ENCODE peak calls at places on chromosome 13, in eight cellular contexts. G, M, E, Z, D, I, K and L are unnamed samples.

GRCh38 chr13:91576590-91576989 is 178.2 kb downstream of the GPC5 start:
- DNase-seq in I (peak), Z (no peak), M (no peak), G (no peak), D (peak), K (no peak), E (no peak), L (no peak)

GRCh38 chr13:67763316-67763715 is 533.2 kb upstream of the PCDH9 start:
- DNase-seq in G (no peak), E (no peak), K (no peak), M (no peak), Z (no peak), I (no peak), D (peak), L (no peak)

GRCh38 chr13:52809310-52809769 is 39.1 kb downstream of the PCDH8 start:
- DNase-seq in M (peak), D (peak), Z (no peak), K (peak), I (peak), G (no peak), E (no peak), L (peak)

GRCh38 chr13:40061466-40062450 is 406.3 kb downstream of the COG6 start:
- DNase-seq in K (no peak), E (no peak), I (no peak), Z (no peak), G (no peak), M (peak), D (no peak), L (no peak)

GRCh38 chr13:41455725-41456419 is 1.5 kb upstream of the RGCC start:
- DNase-seq in K (no peak), I (peak), Z (no peak), M (no peak), E (no peak), D (peak), G (no peak), L (no peak)

GRCh38 chr13:99800004-99800403 is 171.6 kb downstream of the ZIC5 start:
- DNase-seq in M (no peak), G (no peak), K (no peak), D (peak), I (no peak), E (no peak), Z (no peak), L (no peak)

GRCh38 chr13:38381840-38382239 is 32.2 kb downstream of the UFM1 start:
- DNase-seq in I (no peak), M (no peak), Z (no peak), D (no peak), E (no peak), K (peak), G (no peak), L (no peak)

GRCh38 chr13:67023088-67023893 is 206.8 kb downstream of the PCDH9 start:
- DNase-seq in M (peak), E (peak), K (no peak), Z (no peak), I (no peak), G (no peak), D (peak), L (no peak)

GRCh38 chr13:103133551-103133950 is 67.3 kb upstream of the SLC10A2 start:
- DNase-seq in K (no peak), Z (no peak), D (no peak), G (no peak), M (no peak), E (no peak), I (no peak), L (no peak)

GRCh38 chr13:50396001-50396400 is 380.8 kb downstream of the KCNRG start:
- DNase-seq in G (no peak), D (no peak), E (no peak), Z (no peak), K (no peak), I (no peak), M (no peak), L (no peak)

GRCh38 chr13:98413796-98414195 is 163.1 kb downstream of the STK24 start:
- DNase-seq in G (no peak), I (no peak), D (peak), E (no peak), Z (no peak), M (no peak), K (no peak), L (no peak)

GRCh38 chr13:66339214-66339613 is 890.9 kb downstream of the PCDH9 start:
- DNase-seq in I (no peak), Z (no peak), M (no peak), K (no peak), E (no peak), D (no peak), G (no peak), L (no peak)

GRCh38 chr13:97468331-97468730 is 34.4 kb downstream of the RAP2A start:
- DNase-seq in G (no peak), E (no peak), Z (no peak), K (no peak), I (no peak), D (no peak), M (peak), L (no peak)

GRCh38 chr13:20301391-20302071 is 69.4 kb upstream of the GJB6 start:
- DNase-seq in I (peak), Z (no peak), G (no peak), M (no peak), K (peak), E (no peak), D (peak), L (no peak)

GRCh38 chr13:60148918-60149317 is 14.8 kb downstream of the DIAPH3 start:
- DNase-seq in K (no peak), I (no peak), G (no peak), E (no peak), Z (no peak), D (no peak), M (peak), L (no peak)

GRCh38 chr13:24716011-24716410 is 35.8 kb downstream of the ATP12A start:
- DNase-seq in D (peak), M (no peak), K (no peak), E (no peak), Z (no peak), G (no peak), I (peak), L (no peak)

GRCh38 chr13:41496420-41497234 is 39.3 kb downstream of the RGCC start:
- DNase-seq in G (no peak), K (no peak), I (no peak), M (peak), D (no peak), E (peak), Z (no peak), L (no peak)

GRCh38 chr13:85347251-85347650 is 452.0 kb downstream of the SLITRK6 start:
- DNase-seq in Z (no peak), K (no peak), D (no peak), E (peak), I (no peak), G (no peak), M (no peak), L (no peak)

GRCh38 chr13:53237696-53238095 is 209.1 kb downstream of the OLFM4 start:
- DNase-seq in D (no peak), Z (no peak), I (peak), M (no peak), G (no peak), K (no peak), E (no peak), L (no peak)

GRCh38 chr13:50081106-50081898 is 66.1 kb downstream of the KCNRG start:
- DNase-seq in M (no peak), E (no peak), D (peak), G (no peak), K (peak), I (peak), Z (peak), L (peak)

GRCh38 chr13:37534181-37534580 is 64.4 kb downstream of the POSTN start:
- DNase-seq in K (no peak), G (no peak), D (no peak), I (no peak), Z (no peak), E (no peak), M (peak), L (no peak)

GRCh38 chr13:93227280-93227905 is 786 bp downstream of the GPC6 start:
- DNase-seq in E (no peak), M (peak), Z (no peak), K (no peak), D (peak), I (peak), G (no peak), L (peak)

GRCh38 chr13:45925151-45925550 is 73.6 kb upstream of the SIAH3 start:
- DNase-seq in I (no peak), D (peak), M (peak), G (no peak), E (no peak), Z (no peak), K (no peak), L (no peak)

DNA sequence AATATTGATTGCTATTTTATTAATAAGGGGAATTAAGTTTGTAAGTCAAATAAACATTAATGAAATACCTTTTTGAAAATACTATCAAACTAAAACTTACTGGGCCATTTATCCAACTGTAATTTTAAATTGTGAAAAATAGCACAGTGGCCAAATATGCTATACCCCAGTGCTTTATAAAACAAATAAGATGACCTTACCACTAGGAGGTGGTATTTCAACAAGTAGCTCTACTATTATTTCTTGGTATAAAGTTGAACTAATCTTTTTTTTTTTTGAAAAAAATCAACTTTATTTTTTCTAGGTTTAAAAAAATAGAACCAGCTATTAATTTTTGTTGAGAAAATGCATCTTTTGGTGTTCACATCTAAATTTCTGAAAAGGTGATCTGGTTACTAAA is 14.7 kb downstream of the LACC1 start:
- DNase-seq in I (no peak), M (no peak), D (peak), E (no peak), K (no peak), G (no peak), Z (no peak), L (no peak)
- TF ChIP-seq CTCF in I (peak), M (no peak), D (peak), E (peak), K (no peak), G (no peak), Z (no peak), L (peak)

GRCh38 chr13:26048745-26049144 is 3.1 kb downstream of the SHISA2 start:
- DNase-seq in Z (no peak), K (no peak), I (no peak), D (no peak), M (no peak), E (no peak), G (no peak), L (no peak)

GRCh38 chr13:26053418-26053980 is 1.7 kb upstream of the SHISA2 start:
- DNase-seq in Z (no peak), D (no peak), M (no peak), K (no peak), G (no peak), E (no peak), I (no peak), L (no peak)

GRCh38 chr13:26050568-26051230 is 1.1 kb downstream of the SHISA2 start:
- DNase-seq in I (peak), E (no peak), K (no peak), Z (no peak), M (no peak), D (peak), G (no peak), L (no peak)

GRCh38 chr13:26052136-26052736 is 420 bp upstream of the SHISA2 start:
- DNase-seq in E (no peak), G (no peak), I (no peak), Z (no peak), D (peak), M (no peak), K (no peak), L (no peak)

GRCh38 chr13:26051231-26052135 is at the start of gene SHISA2:
- DNase-seq in Z (no peak), M (peak), K (no peak), D (peak), G (no peak), I (peak), E (no peak), L (no peak)
- H3K4me3 ChIP-seq in Z (no peak), M (peak), K (peak), D (peak), G (no peak), I (peak), E (peak), L (no peak)

GRCh38 chr13:95698047-95698749 is 21.3 kb downstream of the DNAJC3 start:
- DNase-seq in G (no peak), M (peak), K (no peak), D (peak), Z (no peak), I (no peak), E (no peak), L (no peak)
- TF ChIP-seq CTCF in G (peak), M (peak), K (peak), D (peak), Z (no peak), I (peak), E (peak), L (no peak)

DNA sequence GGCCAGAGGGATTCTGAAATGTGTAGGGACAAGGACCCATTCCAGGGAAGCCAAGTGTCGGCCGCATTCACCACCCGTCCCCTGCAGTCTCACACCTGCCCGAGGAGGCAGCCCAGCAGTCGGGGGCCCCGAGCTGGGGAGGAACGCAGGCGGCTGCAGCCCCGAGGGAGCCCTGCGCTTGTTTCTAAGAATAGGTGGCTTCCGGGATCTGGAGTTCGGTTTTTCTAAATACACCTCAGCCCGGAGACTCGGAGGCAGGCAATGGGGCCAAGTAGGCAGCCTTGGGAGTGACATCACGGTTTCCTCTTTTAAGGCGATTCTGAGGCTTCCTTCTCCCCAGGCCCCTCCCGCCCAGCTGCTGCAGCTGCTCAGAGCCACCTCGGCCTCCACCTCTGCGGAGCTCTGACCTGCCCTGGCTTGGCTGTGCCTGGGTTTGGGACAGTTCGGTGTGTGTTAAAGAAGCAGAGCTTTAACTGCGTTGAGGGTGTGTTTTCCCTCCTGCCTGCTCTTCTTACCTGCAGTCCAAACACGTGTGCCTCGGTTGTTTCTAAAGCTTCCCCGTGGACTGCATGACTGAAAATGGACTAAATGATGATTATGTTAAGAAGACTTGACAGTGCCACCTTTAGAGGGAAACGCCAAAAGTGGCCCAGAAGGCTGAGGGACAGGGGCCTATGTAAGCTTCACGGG is 80.5 kb downstream of the COL4A2 start:
- DNase-seq in Z (peak), E (no peak), M (peak), G (no peak), K (peak), I (peak), D (peak), L (peak)
- H3K4me3 ChIP-seq in Z (peak), E (no peak), M (no peak), G (no peak), K (peak), I (no peak), D (no peak), L (no peak)

GRCh38 chr13:83150616-83151307 is 731.5 kb downstream of the SLITRK1 start:
- DNase-seq in G (no peak), E (peak), K (no peak), I (no peak), Z (no peak), D (peak), M (no peak), L (no peak)
- TF ChIP-seq CTCF in G (no peak), E (peak), K (no peak), I (peak), Z (no peak), D (no peak), M (no peak), L (no peak)

DNA sequence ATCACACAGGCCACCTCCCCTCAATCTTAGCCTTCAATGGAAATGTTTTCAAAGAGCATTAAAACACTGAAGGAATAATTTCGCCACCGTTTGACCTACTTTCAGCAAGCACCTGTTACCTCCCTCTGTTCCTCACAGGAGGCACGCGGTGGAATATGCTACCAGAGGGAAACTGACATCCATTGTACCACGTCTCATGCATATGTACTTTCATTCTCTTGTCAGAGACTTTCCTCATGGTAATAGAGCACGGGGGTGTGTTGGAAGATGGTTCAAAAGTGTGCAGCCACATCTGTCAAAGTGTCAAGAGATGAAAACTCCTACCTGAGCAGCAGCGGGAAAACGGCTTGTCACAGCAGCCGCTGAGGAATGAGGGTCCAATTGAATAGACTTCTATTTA is 143.4 kb downstream of the NALCN start:
- DNase-seq in M (no peak), K (no peak), I (no peak), Z (no peak), G (no peak), D (no peak), E (no peak), L (no peak)
- H3K4me3 ChIP-seq in M (no peak), K (no peak), I (no peak), Z (no peak), G (no peak), D (no peak), E (no peak), L (no peak)

GRCh38 chr13:90365130-90365529 is 982.4 kb upstream of the MIR17HG start:
- DNase-seq in K (no peak), I (no peak), G (no peak), E (no peak), Z (no peak), D (no peak), M (peak), L (no peak)
- TF ChIP-seq CTCF in K (peak), I (peak), G (no peak), E (peak), Z (no peak), D (no peak), M (peak), L (no peak)

DNA sequence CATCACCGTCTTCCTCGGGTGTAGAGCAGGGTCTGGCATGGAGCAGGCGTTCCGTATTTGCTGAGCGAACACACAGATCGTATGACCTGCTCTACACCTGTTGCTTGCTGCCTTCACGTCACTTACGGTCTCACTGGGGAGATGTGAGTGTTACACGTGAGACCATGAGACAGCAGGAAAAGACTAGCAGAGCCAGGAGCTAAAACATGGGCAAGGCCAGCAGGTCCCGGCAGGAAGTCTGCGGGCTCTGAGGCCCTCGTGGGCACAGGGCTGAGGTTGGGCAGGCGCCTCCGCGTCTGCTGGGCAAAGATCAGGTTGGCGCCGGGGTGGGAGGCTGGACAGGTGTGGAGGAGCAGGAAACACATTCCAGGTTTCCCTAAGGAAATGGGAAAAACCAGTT is 19.7 kb upstream of the GTF3A start:
- DNase-seq in M (no peak), D (no peak), E (no peak), I (no peak), Z (no peak), K (no peak), G (no peak), L (no peak)
- H3K4me3 ChIP-seq in M (no peak), D (no peak), E (no peak), I (no peak), Z (no peak), K (no peak), G (no peak), L (no peak)

GRCh38 chr13:31827707-31828106 is 88.4 kb downstream of the RXFP2 start:
- DNase-seq in D (no peak), M (no peak), K (no peak), G (no peak), I (peak), Z (no peak), E (no peak), L (no peak)

DNA sequence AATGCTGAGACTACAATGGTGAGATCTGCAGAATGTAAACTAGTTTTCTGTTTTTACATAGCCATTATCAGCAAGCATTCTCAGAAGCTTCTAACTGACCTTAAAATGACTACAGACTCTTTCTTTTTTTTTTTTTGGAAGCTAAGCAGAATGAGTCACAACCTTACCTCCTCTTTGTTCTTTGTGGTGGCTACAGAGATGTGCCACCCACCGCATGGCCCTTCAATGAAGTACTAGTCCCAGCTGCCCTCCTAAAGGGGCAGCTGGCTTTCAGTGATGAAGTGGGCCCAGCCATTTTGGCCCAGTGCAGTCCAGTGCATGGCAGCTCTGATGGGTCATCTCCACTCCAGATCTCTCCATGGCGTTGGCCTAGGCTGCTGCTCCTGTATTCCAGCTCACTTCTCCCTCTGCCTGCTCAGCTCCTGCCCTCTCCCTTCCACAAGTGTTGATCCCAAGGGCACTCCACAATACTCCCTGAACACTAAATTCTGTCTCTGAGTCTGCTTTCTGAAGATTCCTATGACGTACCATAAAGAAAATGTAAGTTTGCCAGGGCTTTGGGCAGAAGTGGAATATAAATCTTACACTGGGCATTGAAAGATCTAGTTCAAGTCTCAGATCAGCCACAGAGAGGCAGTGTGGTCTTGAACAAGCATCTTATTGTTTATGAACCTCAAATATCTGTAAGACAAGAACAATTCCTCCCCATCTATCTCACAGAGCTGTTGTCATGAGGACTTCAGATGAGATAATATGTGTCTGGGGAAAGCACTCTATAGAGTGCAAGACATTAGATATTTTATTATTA is 85.6 kb downstream of the RXFP2 start:
- DNase-seq in G (no peak), I (peak), D (no peak), Z (no peak), E (no peak), K (peak), M (peak), L (peak)
- TF ChIP-seq CTCF in G (peak), I (peak), D (peak), Z (peak), E (peak), K (peak), M (peak), L (peak)

DNA sequence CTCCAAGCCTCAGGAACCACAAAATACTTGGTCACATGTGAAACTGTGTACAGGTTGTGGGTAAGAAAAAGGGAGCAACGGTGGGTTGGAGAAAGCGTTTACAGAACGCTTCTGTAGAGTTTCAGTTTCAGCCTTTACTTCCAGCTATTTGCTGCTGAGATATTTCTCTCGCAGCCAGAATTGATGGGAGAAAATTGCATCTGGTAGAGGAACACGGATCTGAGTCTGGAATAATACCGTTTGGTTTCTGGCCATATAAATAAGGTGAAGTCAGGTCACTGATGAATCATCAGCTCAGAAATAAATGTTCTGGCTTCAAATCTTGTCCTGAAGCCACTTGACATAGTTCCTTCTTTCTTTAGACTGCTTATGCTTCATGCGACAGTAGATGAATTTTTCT is 20.3 kb upstream of the RFC3 start:
- DNase-seq in I (no peak), D (no peak), E (no peak), G (no peak), K (no peak), M (peak), Z (no peak), L (no peak)
- H3K4me3 ChIP-seq in I (no peak), D (no peak), E (peak), G (no peak), K (peak), M (peak), Z (no peak), L (no peak)